ENCODE peak calls at places on chromosome 22, in five cellular contexts. A is RWPE1, X is stomach, L is AG10803, B is endothelial cell. D is an unnamed sample.

GRCh38 chr22:39960791-39961746 is 872 bp downstream of the TMA7B start:
- DNase-seq in B (no peak), A (no peak), X (peak), L (peak), D (no peak)

GRCh38 chr22:48494256-48494967 is 1333.3 kb downstream of the BRD1 start:
- DNase-seq in X (no peak), B (no peak), L (no peak), A (no peak), D (no peak)

GRCh38 chr22:31235076-31235475 is 23.0 kb downstream of the LIMK2 start:
- DNase-seq in X (no peak), B (no peak), L (no peak), A (no peak), D (no peak)

GRCh38 chr22:37088108-37088605 is 21.4 kb downstream of the TMPRSS6 start:
- DNase-seq in B (no peak), L (peak), A (no peak), X (no peak), D (no peak)

GRCh38 chr22:37260939-37261338 is 16.9 kb upstream of the RAC2 start:
- DNase-seq in X (peak), L (peak), B (peak), A (peak), D (no peak)

GRCh38 chr22:41178425-41178975 is 26.6 kb upstream of the L3MBTL2 start:
- DNase-seq in X (no peak), A (no peak), L (no peak), B (no peak), D (peak)

GRCh38 chr22:33472462-33473344 is 414.5 kb upstream of the SYN3 start:
- DNase-seq in B (no peak), A (no peak), X (no peak), L (peak), D (no peak)

GRCh38 chr22:20624161-20624616 is 116.8 kb downstream of the MED15 start:
- DNase-seq in A (no peak), B (no peak), L (no peak), X (no peak), D (no peak)

GRCh38 chr22:42934338-42934737 is 77.3 kb upstream of the ARFGAP3 start:
- DNase-seq in X (no peak), L (no peak), B (no peak), A (no peak), D (no peak)

GRCh38 chr22:47177334-47177815 is 414.9 kb downstream of the TBC1D22A start:
- DNase-seq in X (no peak), B (no peak), A (no peak), L (no peak), D (no peak)

GRCh38 chr22:48644997-48645396 is 1182.7 kb downstream of the BRD1 start:
- DNase-seq in B (no peak), X (no peak), A (no peak), L (no peak), D (no peak)

GRCh38 chr22:36368359-36368983 is 19.3 kb downstream of the MYH9 start:
- DNase-seq in L (peak), X (no peak), B (peak), A (peak), D (no peak)

GRCh38 chr22:38228873-38229740 is 27.3 kb downstream of the MAFF start:
- DNase-seq in B (no peak), L (peak), X (peak), A (peak), D (no peak)

GRCh38 chr22:17637490-17638181 is 921 bp upstream of the BCL2L13 start:
- DNase-seq in A (no peak), L (no peak), X (no peak), B (no peak), D (no peak)

GRCh38 chr22:28023036-28023435 is 104.0 kb upstream of the PITPNB start:
- DNase-seq in L (no peak), X (no peak), B (no peak), A (no peak), D (peak)

GRCh38 chr22:20283674-20284066 is 15.6 kb upstream of the RTN4R start:
- DNase-seq in B (no peak), L (no peak), X (no peak), A (no peak), D (no peak)

GRCh38 chr22:48253136-48253535 is 1490.7 kb downstream of the TBC1D22A start:
- DNase-seq in L (no peak), A (no peak), X (no peak), B (no peak), D (no peak)

GRCh38 chr22:44167501-44167900 is 13.2 kb upstream of the PARVG start:
- DNase-seq in L (no peak), B (no peak), X (no peak), A (no peak), D (no peak)

GRCh38 chr22:21585389-21585788 is 17.9 kb downstream of the UBE2L3 start:
- DNase-seq in X (no peak), A (no peak), L (no peak), B (no peak), D (no peak)

GRCh38 chr22:25081409-25081824 is 118.2 kb upstream of the CRYBB3 start:
- DNase-seq in A (peak), B (peak), L (no peak), X (peak), D (no peak)

GRCh38 chr22:37230673-37231405 is 13.2 kb downstream of the RAC2 start:
- DNase-seq in A (no peak), B (no peak), L (no peak), X (no peak), D (no peak)

GRCh38 chr22:29306830-29307657 is 594 bp downstream of the GAS2L1 start:
- DNase-seq in L (peak), A (peak), B (peak), X (peak), D (peak)

GRCh38 chr22:31474743-31475142 is 14.9 kb downstream of the EIF4ENIF1 start:
- DNase-seq in X (no peak), L (peak), B (no peak), A (no peak), D (no peak)

GRCh38 chr22:39526736-39527171 is 5.8 kb downstream of the RPS19BP1 start:
- DNase-seq in A (no peak), L (no peak), X (no peak), B (no peak), D (no peak)

GRCh38 chr22:23276656-23277582 is 96.6 kb downstream of the BCR start:
- DNase-seq in A (no peak), B (no peak), X (no peak), L (no peak), D (no peak)

GRCh38 chr22:32897400-32897799 is 95.9 kb downstream of the TIMP3 start:
- DNase-seq in A (peak), L (peak), B (no peak), X (no peak), D (no peak)

GRCh38 chr22:22748297-22748743 is 103.9 kb downstream of the GGTLC2 start:
- DNase-seq in A (no peak), L (peak), B (peak), X (peak), D (no peak)

GRCh38 chr22:30159561-30160353 is 79.5 kb downstream of the HORMAD2 start:
- DNase-seq in A (peak), B (no peak), X (no peak), L (peak), D (no peak)

GRCh38 chr22:27591060-27591459 is 210.5 kb downstream of the MN1 start:
- DNase-seq in A (no peak), B (no peak), X (no peak), L (no peak), D (peak)

GRCh38 chr22:48893288-48894063 is 934.2 kb downstream of the BRD1 start:
- DNase-seq in X (no peak), L (no peak), B (no peak), A (no peak), D (no peak)

GRCh38 chr22:26395926-26396325 is 33.1 kb upstream of the ASPHD2 start:
- DNase-seq in B (no peak), X (no peak), L (no peak), A (no peak), D (no peak)

GRCh38 chr22:26389125-26389524 is 39.9 kb upstream of the ASPHD2 start:
- DNase-seq in B (no peak), L (no peak), A (no peak), X (no peak), D (no peak)

GRCh38 chr22:26394787-26395186 is 34.3 kb upstream of the ASPHD2 start:
- DNase-seq in A (no peak), X (no peak), B (no peak), L (no peak), D (no peak)

GRCh38 chr22:26391623-26392022 is 37.4 kb upstream of the ASPHD2 start:
- DNase-seq in B (no peak), A (no peak), X (no peak), L (no peak), D (no peak)

DNA sequence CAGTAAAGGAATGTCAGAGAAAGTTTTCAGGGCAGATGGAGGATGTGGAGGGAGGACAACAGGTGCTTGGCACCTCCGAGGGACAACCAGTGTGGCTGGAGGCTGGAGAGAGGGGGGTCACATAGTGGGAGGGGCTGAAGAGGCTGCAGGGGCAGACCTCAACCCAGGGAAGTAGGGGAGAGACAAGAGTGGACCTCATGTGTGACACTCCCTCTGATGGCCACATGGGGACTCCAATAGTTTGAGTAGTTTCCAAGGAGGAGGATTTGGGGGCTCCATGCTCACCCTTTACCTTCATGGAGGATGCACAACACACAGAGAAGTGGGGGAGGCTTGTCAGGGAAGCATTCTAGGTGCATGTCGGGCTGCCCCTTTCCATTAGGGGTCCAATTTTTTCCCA is 35.1 kb upstream of the ASPHD2 start:
- DNase-seq in L (no peak), A (no peak), B (no peak), X (no peak), D (no peak)
- TF ChIP-seq CTCF in L (no peak), A (no peak), B (no peak), X (no peak), D (no peak)

GRCh38 chr22:18905540-18906409 is at the start of gene DGCR6:
- DNase-seq in B (no peak), A (no peak), X (no peak), L (no peak), D (no peak)

GRCh38 chr22:18909556-18909955 is 3.4 kb downstream of the DGCR6 start:
- DNase-seq in A (no peak), X (no peak), L (no peak), B (no peak), D (no peak)

DNA sequence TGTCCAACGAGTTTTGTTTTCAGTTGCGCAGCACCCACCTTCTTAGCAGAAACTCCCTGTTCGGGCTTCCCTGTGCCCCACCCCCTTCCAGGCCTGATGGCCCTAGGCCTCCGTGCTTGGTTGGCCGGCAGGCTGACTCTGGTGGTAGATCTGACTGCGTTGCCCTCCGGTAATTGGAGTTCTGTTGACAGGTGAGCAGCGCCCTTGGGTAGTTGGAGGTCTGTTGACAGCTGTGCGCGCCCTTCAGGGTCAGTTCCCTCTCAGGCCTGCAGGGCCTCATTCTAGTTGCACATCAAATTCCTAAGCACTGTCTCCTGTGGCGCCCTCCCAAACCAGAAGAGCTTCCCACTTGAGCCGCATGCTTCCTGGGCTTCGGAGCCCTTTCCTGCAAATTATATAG is 776 bp downstream of the DGCR6 start:
- DNase-seq in L (no peak), A (no peak), B (no peak), X (no peak), D (no peak)
- TF ChIP-seq CTCF in L (no peak), A (no peak), B (no peak), X (no peak), D (no peak)

GRCh38 chr22:45576273-45576625 is 73.6 kb downstream of the FBLN1 start:
- DNase-seq in A (no peak), B (no peak), X (no peak), L (no peak), D (no peak)
- TF ChIP-seq CTCF in A (no peak), B (no peak), X (no peak), L (no peak), D (no peak)

DNA sequence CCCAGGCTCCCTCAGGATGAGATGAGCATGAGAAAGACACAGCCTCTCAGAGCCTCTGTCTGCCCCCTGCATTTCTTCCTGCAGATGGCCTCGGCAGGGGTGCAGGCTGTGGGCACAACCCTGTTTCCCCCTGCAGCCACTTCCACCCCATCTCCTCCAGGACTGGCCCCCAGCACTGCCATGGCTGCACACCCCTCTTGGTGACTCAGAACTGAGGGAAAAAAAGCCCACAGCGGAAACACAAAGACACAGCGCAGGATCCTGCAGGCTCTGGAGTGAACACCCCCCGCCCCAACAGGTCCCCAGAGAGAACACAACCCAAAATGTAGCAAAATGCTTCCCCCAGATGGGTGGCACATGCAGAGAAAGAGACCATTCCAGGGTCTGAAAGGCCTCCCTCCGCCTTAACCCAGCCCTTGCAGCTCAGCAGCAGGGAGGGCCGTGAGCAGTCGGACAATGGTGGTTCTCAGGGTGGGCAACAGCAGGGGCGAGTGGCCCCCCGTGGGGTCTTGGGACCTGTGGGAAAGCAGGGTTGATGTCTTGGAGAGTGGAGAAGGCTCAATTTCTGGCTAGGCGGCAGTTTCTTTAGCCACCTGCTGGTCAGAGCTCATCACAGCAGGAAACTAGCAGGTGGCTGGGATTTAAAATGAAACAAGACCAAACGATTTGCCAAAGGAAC is 8.0 kb downstream of the TUBGCP6 start:
- DNase-seq in A (no peak), L (no peak), X (no peak), B (no peak), D (no peak)
- TF ChIP-seq CTCF in A (peak), L (peak), X (peak), B (peak), D (no peak)

DNA sequence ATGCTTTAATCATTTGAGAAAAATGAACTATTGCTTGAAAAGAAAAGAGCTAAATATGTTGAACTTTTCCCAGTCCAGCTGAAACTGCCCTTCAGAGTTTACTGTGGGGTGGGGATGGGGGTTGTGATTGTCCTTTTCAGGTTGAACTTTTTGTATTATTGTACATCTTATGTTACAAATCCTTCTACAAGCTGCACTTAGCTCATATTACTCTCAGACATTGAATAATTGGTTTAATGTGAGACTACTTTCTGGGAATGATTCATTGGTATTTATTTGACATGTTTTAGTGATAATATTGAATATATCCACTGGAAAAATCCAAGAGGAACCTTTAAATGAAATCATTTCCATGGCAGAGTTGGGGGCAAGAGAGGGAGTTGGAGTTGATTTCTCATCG is 84.9 kb downstream of the ATXN10 start:
- DNase-seq in X (no peak), A (no peak), B (no peak), L (no peak), D (no peak)
- TF ChIP-seq CTCF in X (no peak), A (no peak), B (no peak), L (no peak), D (no peak)

D was measured in uterus.